ENCODE peak calls at places on chromosomes 3 and 15, in six cellular contexts. One of them, this sample, is unnamed.

GRCh38 chr15:89533861-89534544 is 37.6 kb upstream of the RHCG start:
- DNase-seq in AG08396: no peak
- DNase-seq in A549: no peak
- DNase-seq in HTR-8/SVneo: no peak
- DNase-seq in neural progenitor cell: no peak
- DNase-seq in amniotic stem cell: no peak
- DNase-seq in this sample: no peak

GRCh38 chr3:46998121-46998851 is 18.8 kb downstream of the NBEAL2 start:
- DNase-seq in AG08396: peak; percentile 68
- DNase-seq in A549: peak; percentile 69
- DNase-seq in HTR-8/SVneo: peak; percentile 46
- DNase-seq in neural progenitor cell: peak; percentile 84
- DNase-seq in amniotic stem cell: no peak
- DNase-seq in this sample: no peak

GRCh38 chr3:69411331-69411730 is 25.4 kb upstream of the FRMD4B start:
- DNase-seq in AG08396: no peak
- DNase-seq in A549: no peak
- DNase-seq in HTR-8/SVneo: peak; percentile 39
- DNase-seq in neural progenitor cell: no peak
- DNase-seq in amniotic stem cell: peak; percentile 45
- DNase-seq in this sample: no peak

GRCh38 chr15:45187894-45188830 is at the start of gene SHF:
- DNase-seq in AG08396: no peak
- DNase-seq in A549: peak; percentile 18
- DNase-seq in HTR-8/SVneo: peak; percentile 70
- DNase-seq in neural progenitor cell: peak; percentile 95
- DNase-seq in amniotic stem cell: no peak
- DNase-seq in this sample: no peak

GRCh38 chr15:48423342-48423741 is 92.1 kb downstream of the DUT start:
- DNase-seq in AG08396: no peak
- DNase-seq in A549: no peak
- DNase-seq in HTR-8/SVneo: no peak
- DNase-seq in neural progenitor cell: no peak
- DNase-seq in amniotic stem cell: no peak
- DNase-seq in this sample: no peak

GRCh38 chr3:15295506-15295905 is 36.9 kb downstream of the SH3BP5 start:
- DNase-seq in AG08396: no peak
- DNase-seq in A549: no peak
- DNase-seq in HTR-8/SVneo: no peak
- DNase-seq in neural progenitor cell: no peak
- DNase-seq in amniotic stem cell: no peak
- DNase-seq in this sample: no peak

GRCh38 chr15:82540984-82541431 is 751 bp upstream of the RPS17 start:
- DNase-seq in AG08396: peak; percentile 26
- DNase-seq in A549: no peak
- DNase-seq in HTR-8/SVneo: peak; percentile 20
- DNase-seq in neural progenitor cell: peak; percentile 33
- DNase-seq in amniotic stem cell: no peak
- DNase-seq in this sample: no peak

GRCh38 chr15:77033417-77033728 is 37.5 kb downstream of the TSPAN3 start:
- DNase-seq in AG08396: no peak
- DNase-seq in A549: no peak
- DNase-seq in HTR-8/SVneo: no peak
- DNase-seq in neural progenitor cell: no peak
- DNase-seq in amniotic stem cell: no peak
- DNase-seq in this sample: no peak

GRCh38 chr3:133404925-133405324 is 5.1 kb downstream of the BFSP2 start:
- DNase-seq in AG08396: no peak
- DNase-seq in A549: no peak
- DNase-seq in HTR-8/SVneo: no peak
- DNase-seq in neural progenitor cell: peak; percentile 88
- DNase-seq in amniotic stem cell: no peak
- DNase-seq in this sample: no peak

GRCh38 chr3:129975332-129976090 is 991 bp downstream of the TRH start:
- DNase-seq in AG08396: peak; percentile 22
- DNase-seq in A549: no peak
- DNase-seq in HTR-8/SVneo: no peak
- DNase-seq in neural progenitor cell: peak; percentile 38
- DNase-seq in amniotic stem cell: no peak
- DNase-seq in this sample: no peak

GRCh38 chr3:29745237-29745870 is 464.5 kb downstream of the RBMS3 start:
- DNase-seq in AG08396: no peak
- DNase-seq in A549: no peak
- DNase-seq in HTR-8/SVneo: no peak
- DNase-seq in neural progenitor cell: peak; percentile 32
- DNase-seq in amniotic stem cell: no peak
- DNase-seq in this sample: no peak

GRCh38 chr15:56236197-56236596 is 7.5 kb downstream of the RFX7 start:
- DNase-seq in AG08396: no peak
- DNase-seq in A549: no peak
- DNase-seq in HTR-8/SVneo: no peak
- DNase-seq in neural progenitor cell: no peak
- DNase-seq in amniotic stem cell: no peak
- DNase-seq in this sample: no peak

GRCh38 chr3:38490288-38490860 is 5.8 kb upstream of the EXOG start:
- DNase-seq in AG08396: no peak
- DNase-seq in A549: no peak
- DNase-seq in HTR-8/SVneo: no peak
- DNase-seq in neural progenitor cell: peak; percentile 14
- DNase-seq in amniotic stem cell: no peak
- DNase-seq in this sample: no peak

GRCh38 chr3:72679540-72680198 is 168.6 kb downstream of the SHQ1 start:
- DNase-seq in AG08396: no peak
- DNase-seq in A549: no peak
- DNase-seq in HTR-8/SVneo: no peak
- DNase-seq in neural progenitor cell: no peak
- DNase-seq in amniotic stem cell: no peak
- DNase-seq in this sample: peak; percentile 27

GRCh38 chr3:195870937-195871336 is 37.4 kb downstream of the TNK2 start:
- DNase-seq in AG08396: no peak
- DNase-seq in A549: no peak
- DNase-seq in HTR-8/SVneo: no peak
- DNase-seq in neural progenitor cell: no peak
- DNase-seq in amniotic stem cell: no peak
- DNase-seq in this sample: no peak

GRCh38 chr15:77528968-77529319 is 103.8 kb downstream of the LINGO1 start:
- DNase-seq in AG08396: no peak
- DNase-seq in A549: no peak
- DNase-seq in HTR-8/SVneo: no peak
- DNase-seq in neural progenitor cell: no peak
- DNase-seq in amniotic stem cell: no peak
- DNase-seq in this sample: no peak

GRCh38 chr15:59222106-59222505 is 15.5 kb downstream of the LDHAL6B start:
- DNase-seq in AG08396: peak; percentile 80
- DNase-seq in A549: no peak
- DNase-seq in HTR-8/SVneo: peak; percentile 55
- DNase-seq in neural progenitor cell: no peak
- DNase-seq in amniotic stem cell: peak; percentile 9
- DNase-seq in this sample: peak; percentile 21

GRCh38 chr3:7800006-7800780 is 701.4 kb upstream of the LMCD1 start:
- DNase-seq in AG08396: no peak
- DNase-seq in A549: no peak
- DNase-seq in HTR-8/SVneo: no peak
- DNase-seq in neural progenitor cell: peak; percentile 4
- DNase-seq in amniotic stem cell: no peak
- DNase-seq in this sample: no peak

GRCh38 chr3:5250467-5251195 is 63.1 kb downstream of the EDEM1 start:
- DNase-seq in AG08396: peak; percentile 29
- DNase-seq in A549: peak; percentile 33
- DNase-seq in HTR-8/SVneo: no peak
- DNase-seq in neural progenitor cell: no peak
- DNase-seq in amniotic stem cell: no peak
- DNase-seq in this sample: no peak

GRCh38 chr15:34821907-34822306 is 26.6 kb upstream of the ACTC1 start:
- DNase-seq in AG08396: no peak
- DNase-seq in A549: no peak
- DNase-seq in HTR-8/SVneo: no peak
- DNase-seq in neural progenitor cell: no peak
- DNase-seq in amniotic stem cell: no peak
- DNase-seq in this sample: no peak

GRCh38 chr3:38515367-38515766 is 19.2 kb downstream of the EXOG start:
- DNase-seq in AG08396: no peak
- DNase-seq in A549: no peak
- DNase-seq in HTR-8/SVneo: no peak
- DNase-seq in neural progenitor cell: no peak
- DNase-seq in amniotic stem cell: no peak
- DNase-seq in this sample: no peak

GRCh38 chr15:94414921-94415320 is 183.6 kb downstream of the MCTP2 start:
- DNase-seq in AG08396: no peak
- DNase-seq in A549: no peak
- DNase-seq in HTR-8/SVneo: no peak
- DNase-seq in neural progenitor cell: peak; percentile 14
- DNase-seq in amniotic stem cell: no peak
- DNase-seq in this sample: no peak

GRCh38 chr15:54582863-54583643 is 604.8 kb downstream of the UNC13C start:
- DNase-seq in AG08396: no peak
- DNase-seq in A549: no peak
- DNase-seq in HTR-8/SVneo: no peak
- DNase-seq in neural progenitor cell: no peak
- DNase-seq in amniotic stem cell: no peak
- DNase-seq in this sample: no peak

GRCh38 chr15:51303462-51303861 is 34.9 kb downstream of the CYP19A1 start:
- DNase-seq in AG08396: no peak
- DNase-seq in A549: no peak
- DNase-seq in HTR-8/SVneo: no peak
- DNase-seq in neural progenitor cell: no peak
- DNase-seq in amniotic stem cell: no peak
- DNase-seq in this sample: no peak

GRCh38 chr3:122392868-122393844 is 9.2 kb downstream of the FAM162A start:
- DNase-seq in AG08396: peak; percentile 47
- DNase-seq in A549: peak; percentile 60
- DNase-seq in HTR-8/SVneo: peak; percentile 33
- DNase-seq in neural progenitor cell: peak; percentile 57
- DNase-seq in amniotic stem cell: peak; percentile 19
- DNase-seq in this sample: peak; percentile 73

GRCh38 chr3:58416191-58416590 is 17.4 kb downstream of the PDHB start:
- DNase-seq in AG08396: no peak
- DNase-seq in A549: no peak
- DNase-seq in HTR-8/SVneo: no peak
- DNase-seq in neural progenitor cell: peak; percentile 48
- DNase-seq in amniotic stem cell: no peak
- DNase-seq in this sample: no peak

GRCh38 chr3:112004187-112004586 is 5.5 kb downstream of the TAGLN3 start:
- DNase-seq in AG08396: no peak
- DNase-seq in A549: no peak
- DNase-seq in HTR-8/SVneo: no peak
- DNase-seq in neural progenitor cell: no peak
- DNase-seq in amniotic stem cell: no peak
- DNase-seq in this sample: no peak

GRCh38 chr15:40338921-40339620 is 1.7 kb downstream of the CCDC9B start:
- DNase-seq in AG08396: peak; percentile 93
- DNase-seq in A549: peak; percentile 73
- DNase-seq in HTR-8/SVneo: peak; percentile 79
- DNase-seq in neural progenitor cell: no peak
- DNase-seq in amniotic stem cell: peak; percentile 74
- DNase-seq in this sample: peak; percentile 87

GRCh38 chr3:134161817-134162396 is 88.8 kb downstream of the RYK start:
- DNase-seq in AG08396: no peak
- DNase-seq in A549: no peak
- DNase-seq in HTR-8/SVneo: no peak
- DNase-seq in neural progenitor cell: peak; percentile 22
- DNase-seq in amniotic stem cell: no peak
- DNase-seq in this sample: no peak

GRCh38 chr3:111359261-111360030 is 182.6 kb upstream of the CD96 start:
- DNase-seq in AG08396: no peak
- DNase-seq in A549: no peak
- DNase-seq in HTR-8/SVneo: no peak
- DNase-seq in neural progenitor cell: no peak
- DNase-seq in amniotic stem cell: no peak
- DNase-seq in this sample: no peak

GRCh38 chr3:143363276-143363675 is 243.7 kb downstream of the CHST2 start:
- DNase-seq in AG08396: no peak
- DNase-seq in A549: no peak
- DNase-seq in HTR-8/SVneo: no peak
- DNase-seq in neural progenitor cell: no peak
- DNase-seq in amniotic stem cell: no peak
- DNase-seq in this sample: peak; percentile 36

GRCh38 chr15:36468746-36469145 is 110.7 kb upstream of the CDIN1 start:
- DNase-seq in AG08396: peak; percentile 75
- DNase-seq in A549: no peak
- DNase-seq in HTR-8/SVneo: no peak
- DNase-seq in neural progenitor cell: no peak
- DNase-seq in amniotic stem cell: no peak
- DNase-seq in this sample: peak; percentile 66

GRCh38 chr3:8656240-8656639 is 11.6 kb upstream of the SSUH2 start:
- DNase-seq in AG08396: no peak
- DNase-seq in A549: no peak
- DNase-seq in HTR-8/SVneo: no peak
- DNase-seq in neural progenitor cell: no peak
- DNase-seq in amniotic stem cell: no peak
- DNase-seq in this sample: no peak

GRCh38 chr3:158560979-158561378 is 10.0 kb upstream of the MLF1 start:
- DNase-seq in AG08396: no peak
- DNase-seq in A549: no peak
- DNase-seq in HTR-8/SVneo: no peak
- DNase-seq in neural progenitor cell: no peak
- DNase-seq in amniotic stem cell: no peak
- DNase-seq in this sample: no peak

GRCh38 chr15:88920186-88920891 is 7.2 kb upstream of the MFGE8 start:
- DNase-seq in AG08396: no peak
- DNase-seq in A549: peak; percentile 70
- DNase-seq in HTR-8/SVneo: no peak
- DNase-seq in neural progenitor cell: no peak
- DNase-seq in amniotic stem cell: no peak
- DNase-seq in this sample: peak; percentile 67

GRCh38 chr15:89451846-89452245 is 44.5 kb downstream of the RHCG start:
- DNase-seq in AG08396: no peak
- DNase-seq in A549: no peak
- DNase-seq in HTR-8/SVneo: no peak
- DNase-seq in neural progenitor cell: no peak
- DNase-seq in amniotic stem cell: no peak
- DNase-seq in this sample: no peak

GRCh38 chr15:72782993-72783562 is 480 bp downstream of the ADPGK start:
- DNase-seq in AG08396: peak; percentile 39
- DNase-seq in A549: no peak
- DNase-seq in HTR-8/SVneo: no peak
- DNase-seq in neural progenitor cell: no peak
- DNase-seq in amniotic stem cell: no peak
- DNase-seq in this sample: peak; percentile 20

GRCh38 chr15:28917791-28918140 is 32.0 kb downstream of the APBA2 start:
- DNase-seq in AG08396: no peak
- DNase-seq in A549: no peak
- DNase-seq in HTR-8/SVneo: no peak
- DNase-seq in neural progenitor cell: no peak
- DNase-seq in amniotic stem cell: no peak
- DNase-seq in this sample: no peak

GRCh38 chr3:127071597-127072001 is 88.7 kb downstream of the PLXNA1 start:
- DNase-seq in AG08396: no peak
- DNase-seq in A549: no peak
- DNase-seq in HTR-8/SVneo: no peak
- DNase-seq in neural progenitor cell: no peak
- DNase-seq in amniotic stem cell: no peak
- DNase-seq in this sample: no peak

GRCh38 chr3:159852821-159853505 is 135.7 kb upstream of the IL12A start:
- DNase-seq in AG08396: peak; percentile 44
- DNase-seq in A549: no peak
- DNase-seq in HTR-8/SVneo: peak; percentile 51
- DNase-seq in neural progenitor cell: peak; percentile 38
- DNase-seq in amniotic stem cell: no peak
- DNase-seq in this sample: peak; percentile 49